ENCODE peak calls at places on chromosomes 11 and 22, in eight cellular contexts. V is right atrium auricular region, Y is Peyer's patch, S is epithelial cell of esophagus, H is transverse colon, P is heart right ventricle, T is bronchial epithelial cell, C is AG04450. X is an unnamed sample.

GRCh38 chr22:20636075-20636812 is 128.8 kb downstream of the MED15 start:
- DNase-seq in H (no peak), V (no peak), P (no peak), T (no peak), Y (no peak), C (no peak), S (no peak), X (no peak)

GRCh38 chr11:115613986-115614625 is 109.9 kb upstream of the CADM1 start:
- DNase-seq in V (no peak), C (peak), H (no peak), T (peak), S (peak), P (no peak), Y (no peak), X (no peak)

GRCh38 chr11:69401715-69402114 is 79.7 kb upstream of the LINC01488 start:
- DNase-seq in S (no peak), P (no peak), C (no peak), Y (no peak), H (no peak), V (no peak), T (no peak), X (no peak)

GRCh38 chr22:36116127-36116526 is 44.4 kb downstream of the APOL3 start:
- DNase-seq in Y (no peak), V (no peak), H (no peak), C (no peak), S (peak), P (no peak), T (no peak), X (no peak)

GRCh38 chr11:74449369-74449931 is 17.9 kb downstream of the KCNE3 start:
- DNase-seq in S (peak), V (no peak), Y (peak), P (peak), T (peak), H (peak), C (peak), X (peak)

GRCh38 chr11:494761-495536 is 12.1 kb downstream of the RNH1 start:
- DNase-seq in Y (no peak), C (no peak), P (no peak), H (no peak), V (no peak), T (no peak), S (no peak), X (no peak)

GRCh38 chr11:41306435-41306834 is 153.0 kb downstream of the LRRC4C start:
- DNase-seq in S (no peak), T (peak), V (no peak), P (no peak), H (no peak), C (no peak), Y (no peak), X (no peak)

GRCh38 chr11:64867748-64868462 is 10.5 kb downstream of the EHD1 start:
- DNase-seq in Y (no peak), C (no peak), V (no peak), S (peak), P (no peak), T (peak), H (no peak), X (no peak)

GRCh38 chr22:27474711-27475547 is 326.6 kb downstream of the MN1 start:
- DNase-seq in H (no peak), C (peak), P (no peak), S (peak), T (peak), V (no peak), Y (no peak), X (peak)

GRCh38 chr22:30829901-30830550 is 135.4 kb downstream of the OSBP2 start:
- DNase-seq in S (peak), P (no peak), H (no peak), C (peak), V (no peak), T (peak), Y (no peak), X (peak)

GRCh38 chr11:128522063-128522942 is 65.1 kb downstream of the ETS1 start:
- DNase-seq in T (peak), Y (peak), S (peak), V (peak), C (peak), P (peak), H (peak), X (peak)

DNA sequence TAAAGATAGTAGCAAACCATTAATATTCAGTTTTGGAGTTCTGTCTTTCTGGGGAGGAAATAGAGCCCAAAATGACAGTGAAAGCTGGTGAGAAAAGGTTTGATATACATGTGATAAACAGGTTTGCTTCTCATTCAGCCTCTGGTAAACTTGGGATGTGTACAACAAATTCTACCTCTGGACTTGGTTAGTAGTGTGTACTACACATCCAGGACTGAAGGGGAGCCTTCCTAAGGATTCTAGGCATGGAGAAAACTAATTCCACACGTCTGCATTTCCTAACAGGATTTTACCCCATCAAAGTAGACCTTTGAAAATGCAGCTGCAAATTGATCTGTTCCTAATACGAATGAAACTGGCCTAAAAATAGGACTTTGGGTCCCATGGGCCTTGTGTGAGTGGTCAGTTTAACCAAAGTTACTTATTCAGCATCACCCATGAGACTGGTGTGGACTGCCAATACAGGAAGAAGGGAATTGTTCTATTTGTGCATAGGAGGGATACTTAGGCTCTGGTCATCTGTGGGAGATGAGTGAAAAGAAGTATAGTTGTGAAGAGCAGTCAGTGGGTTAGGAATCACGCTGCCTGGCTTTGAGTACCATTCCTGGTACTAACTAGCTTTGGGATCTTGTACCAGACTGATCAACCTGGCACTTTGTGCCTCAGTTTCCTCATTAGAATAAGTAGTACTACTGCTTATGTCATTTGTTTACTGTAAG is 74.2 kb downstream of the YAP1 start:
- DNase-seq in T (no peak), S (no peak), P (no peak), Y (no peak), V (no peak), C (no peak), H (no peak), X (no peak)
- TF ChIP-seq CTCF in T (no peak), S (no peak), P (no peak), Y (no peak), V (no peak), C (no peak), H (no peak), X (no peak)

GRCh38 chr22:48570912-48571311 is 1256.8 kb downstream of the BRD1 start:
- DNase-seq in P (no peak), V (no peak), T (no peak), C (no peak), Y (no peak), S (no peak), H (no peak), X (no peak)
- H3K4me3 ChIP-seq in P (no peak), V (no peak), T (no peak), C (no peak), Y (no peak), S (no peak), H (no peak), X (no peak)

DNA sequence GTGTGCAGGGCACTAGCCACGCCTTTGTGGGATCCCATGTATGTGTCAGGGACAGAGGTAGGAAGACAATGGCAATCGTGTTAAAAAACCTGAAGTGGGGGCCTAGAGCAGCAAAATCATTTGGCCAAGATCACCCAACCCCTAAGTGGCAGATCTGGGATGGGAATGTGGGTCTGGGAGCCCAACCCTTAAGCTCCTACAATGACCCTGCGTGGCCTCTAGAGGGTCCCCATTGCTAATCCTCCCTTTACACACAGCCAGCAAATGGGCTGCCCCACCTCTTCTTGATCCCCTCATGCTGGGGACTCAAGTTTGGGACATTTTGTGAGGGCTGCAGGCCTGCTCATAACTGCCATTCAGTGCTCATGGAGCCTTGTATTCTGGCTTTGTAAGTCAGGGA is 73.2 kb upstream of the SUSD2 start:
- DNase-seq in H (no peak), C (no peak), P (no peak), V (no peak), T (no peak), S (no peak), Y (no peak), X (no peak)
- TF ChIP-seq CTCF in H (no peak), C (no peak), P (no peak), V (no peak), T (no peak), S (no peak), Y (no peak), X (no peak)

GRCh38 chr22:41596776-41597634 is 7.4 kb upstream of the PMM1 start:
- DNase-seq in C (no peak), Y (peak), T (peak), P (peak), H (peak), V (no peak), S (peak), X (no peak)
- H3K4me3 ChIP-seq in C (no peak), Y (no peak), T (no peak), P (no peak), H (no peak), V (no peak), S (no peak), X (no peak)

DNA sequence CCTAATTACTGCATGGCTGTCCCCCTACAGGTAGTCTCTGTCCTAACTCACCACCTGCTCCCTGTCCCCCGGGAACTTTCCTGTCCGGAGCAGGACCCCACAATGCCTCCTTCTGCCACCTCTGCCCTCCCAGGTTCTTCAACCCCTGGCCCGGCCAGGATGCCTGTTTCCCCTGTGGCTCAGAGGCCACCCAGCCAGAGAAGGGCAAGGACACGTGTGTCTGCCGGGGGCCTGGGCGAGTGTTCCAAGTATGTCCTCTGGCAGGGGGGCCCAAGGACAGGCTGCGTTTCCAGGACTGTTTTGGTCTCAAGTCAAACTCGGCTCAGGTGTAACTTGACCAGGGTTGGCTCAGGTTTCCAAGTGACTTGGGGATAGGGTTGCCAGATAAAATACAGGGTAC is 63.8 kb downstream of the BTG4 start:
- DNase-seq in T (no peak), S (no peak), H (no peak), Y (no peak), P (no peak), C (no peak), V (no peak), X (no peak)
- TF ChIP-seq CTCF in T (no peak), S (no peak), H (no peak), Y (no peak), P (no peak), C (no peak), V (no peak), X (no peak)